ENCODE peak calls at places on chromosomes 2 and 18, in four cellular contexts. C is WTC11, S is K562, R is H1. P is an unnamed sample.

GRCh38 chr2:224260605-224261004 is 141.3 kb downstream of the FAM124B start:
- DNase-seq in C (no peak), S (no peak), R (no peak), P (no peak)

GRCh38 chr18:64693756-64694155 is 544.9 kb upstream of the LINC00305 start:
- DNase-seq in C (no peak), S (no peak), R (no peak), P (no peak)

GRCh38 chr18:23992119-23992940 is 22.2 kb upstream of the TTC39C start:
- DNase-seq in C (no peak), S (no peak), R (no peak), P (peak; percentile 50)

GRCh38 chr2:182372661-182373060 is 54.2 kb downstream of the PDE1A start:
- DNase-seq in C (no peak), S (no peak), R (no peak), P (no peak)

GRCh38 chr18:76458522-76459311 is 36.3 kb downstream of the ZNF516 start:
- DNase-seq in C (no peak), S (no peak), R (peak; percentile 27), P (no peak)

GRCh38 chr2:81481994-81482368 is 1177.4 kb upstream of the LRRTM1 start:
- DNase-seq in C (no peak), S (no peak), R (no peak), P (peak; percentile 3)

GRCh38 chr2:207813221-207813916 is 43.7 kb upstream of the FZD5 start:
- DNase-seq in C (peak; percentile 23), S (peak; percentile 54), R (no peak), P (no peak)

GRCh38 chr2:31387850-31388249 is 26.7 kb downstream of the XDH start:
- DNase-seq in C (no peak), S (no peak), R (no peak), P (no peak)

GRCh38 chr2:238585836-238586821 is 159.4 kb downstream of the ASB1 start:
- DNase-seq in C (no peak), S (no peak), R (no peak), P (no peak)

GRCh38 chr18:62877448-62878221 is 162.3 kb downstream of the PHLPP1 start:
- DNase-seq in C (peak; percentile 33), S (no peak), R (no peak), P (no peak)

GRCh38 chr18:46224181-46224775 is 120.1 kb downstream of the HAUS1 start:
- DNase-seq in C (no peak), S (no peak), R (no peak), P (no peak)

GRCh38 chr2:128372621-128373341 is 54.1 kb upstream of the HS6ST1 start:
- DNase-seq in C (peak; percentile 6), S (no peak), R (no peak), P (no peak)

GRCh38 chr2:197423307-197423706 is 11.5 kb downstream of the SF3B1 start:
- DNase-seq in C (no peak), S (no peak), R (no peak), P (no peak)

GRCh38 chr18:11672846-11673454 is 16.1 kb upstream of the GNAL start:
- DNase-seq in C (no peak), S (no peak), R (peak; percentile 23), P (no peak)

GRCh38 chr2:158773121-158773520 is 22.0 kb upstream of the DAPL1 start:
- DNase-seq in C (no peak), S (no peak), R (no peak), P (no peak)

GRCh38 chr2:197205590-197206215 is 104.9 kb downstream of the ANKRD44 start:
- DNase-seq in C (no peak), S (no peak), R (no peak), P (no peak)

GRCh38 chr2:170966648-170967396 is 37.8 kb downstream of the GORASP2 start:
- DNase-seq in C (peak; percentile 51), S (peak; percentile 47), R (no peak), P (peak; percentile 65)

GRCh38 chr2:111986116-111986900 is 68.8 kb upstream of the TMEM87B start:
- DNase-seq in C (no peak), S (no peak), R (peak; percentile 20), P (no peak)

GRCh38 chr2:157930728-157931127 is 54.6 kb upstream of the ACVR1 start:
- DNase-seq in C (no peak), S (no peak), R (no peak), P (no peak)

GRCh38 chr18:62281684-62282083 is 43.4 kb upstream of the TNFRSF11A start:
- DNase-seq in C (no peak), S (no peak), R (no peak), P (no peak)

GRCh38 chr18:47709556-47709955 is 220.9 kb downstream of the SMAD2 start:
- DNase-seq in C (no peak), S (no peak), R (no peak), P (no peak)

GRCh38 chr2:184507254-184507653 is 91.1 kb upstream of the ZNF804A start:
- DNase-seq in C (no peak), S (no peak), R (no peak), P (no peak)

GRCh38 chr2:113251118-113251517 is 27.6 kb downstream of the PAX8 start:
- DNase-seq in C (no peak), S (peak; percentile 52), R (no peak), P (no peak)

GRCh38 chr2:12554235-12555011 is 162.3 kb upstream of the TRIB2 start:
- DNase-seq in C (no peak), S (no peak), R (no peak), P (no peak)

GRCh38 chr2:170764880-170765261 is 5.3 kb upstream of the ERICH2 start:
- DNase-seq in C (no peak), S (no peak), R (no peak), P (no peak)

GRCh38 chr2:239349448-239350135 is 51.2 kb downstream of the HDAC4 start:
- DNase-seq in C (no peak), S (no peak), R (no peak), P (no peak)

GRCh38 chr2:48306409-48307284 is 223.3 kb upstream of the STON1 start:
- DNase-seq in C (no peak), S (no peak), R (no peak), P (no peak)

GRCh38 chr2:224220581-224221255 is 181.2 kb downstream of the FAM124B start:
- DNase-seq in C (no peak), S (no peak), R (no peak), P (no peak)

GRCh38 chr2:109261906-109262631 is 133.1 kb downstream of the SH3RF3 start:
- DNase-seq in C (no peak), S (no peak), R (no peak), P (no peak)

GRCh38 chr2:206993964-206994363 is 54.6 kb downstream of the CPO start:
- DNase-seq in C (no peak), S (no peak), R (no peak), P (no peak)

GRCh38 chr2:195507447-195508221 is 149.4 kb upstream of the SLC39A10 start:
- DNase-seq in C (no peak), S (no peak), R (no peak), P (no peak)

DNA sequence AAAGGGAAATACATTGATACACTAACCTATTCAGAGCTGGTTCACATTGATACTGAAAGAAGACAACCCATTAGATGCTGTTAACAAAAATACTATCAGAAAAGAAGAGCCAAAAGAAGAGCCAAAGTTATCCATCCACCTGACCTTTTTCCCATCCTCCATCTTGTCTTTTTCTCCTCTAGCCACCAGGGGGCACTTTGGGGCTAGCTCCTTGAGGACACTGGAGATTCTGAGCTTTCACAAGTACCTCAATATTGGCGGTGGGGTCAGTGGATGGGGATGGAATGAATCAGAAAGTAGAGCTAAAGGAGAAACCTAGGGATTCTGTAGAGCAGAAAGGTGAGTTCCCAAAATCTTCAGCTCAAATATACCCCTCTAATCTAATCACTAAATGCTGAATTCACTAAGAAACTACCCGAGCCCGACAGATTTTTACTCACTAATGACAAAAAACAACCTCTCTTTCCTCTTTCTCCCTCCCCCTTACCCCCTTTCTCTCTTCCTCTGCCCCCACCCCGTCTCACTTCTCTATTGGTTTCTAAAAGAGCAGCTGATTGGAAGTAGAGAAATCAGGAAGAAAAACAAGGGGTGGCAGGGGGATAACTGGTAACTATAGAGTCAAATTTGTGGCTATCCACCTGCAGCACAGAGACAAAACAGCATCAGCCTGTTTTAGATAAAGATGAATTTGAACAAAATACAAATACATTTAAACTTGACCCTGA is 203.3 kb downstream of the TCF4 start:
- DNase-seq in C (peak; percentile 65), S (peak; percentile 51), R (peak; percentile 72), P (peak; percentile 15)
- TF ChIP-seq TEAD4 in C (no peak), S (no peak), R (no peak), P (no peak)

GRCh38 chr2:70947556-70948184 is 12.0 kb downstream of the ATP6V1B1 start:
- DNase-seq in C (no peak), S (no peak), R (no peak), P (peak; percentile 7)

GRCh38 chr2:70946832-70947442 is 11.2 kb downstream of the ATP6V1B1 start:
- DNase-seq in C (peak; percentile 81), S (peak; percentile 30), R (peak; percentile 85), P (peak; percentile 71)

GRCh38 chr2:70944291-70944690 is 8.6 kb downstream of the ATP6V1B1 start:
- DNase-seq in C (no peak), S (no peak), R (peak; percentile 41), P (no peak)

GRCh38 chr2:70948350-70949003 is 12.8 kb downstream of the ATP6V1B1 start:
- DNase-seq in C (peak; percentile 85), S (peak; percentile 85), R (peak; percentile 92), P (peak; percentile 87)

DNA sequence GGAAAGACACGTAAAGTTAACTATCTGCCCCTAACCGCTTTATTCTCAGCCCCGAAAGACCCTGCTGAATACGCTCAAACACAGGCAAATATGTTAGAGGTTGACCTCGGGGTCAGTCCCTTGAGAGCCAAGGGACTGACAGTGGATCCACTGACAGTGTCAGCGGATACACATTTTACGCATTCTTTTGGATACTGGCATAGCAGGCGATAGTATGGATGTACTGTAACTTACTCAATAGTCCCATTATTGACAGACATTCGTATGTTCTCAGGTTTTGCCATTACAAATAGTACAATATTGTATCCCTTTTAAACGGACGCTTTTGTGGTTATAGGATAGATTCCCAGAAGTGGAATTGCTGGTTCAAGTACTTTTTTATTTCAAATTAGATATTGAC is 13.4 kb downstream of the ATP6V1B1 start:
- DNase-seq in C (no peak), S (no peak), R (no peak), P (no peak)
- TF ChIP-seq TEAD4 in C (no peak), S (no peak), R (no peak), P (no peak)

GRCh38 chr2:105396254-105397024 is 2.4 kb downstream of the FHL2 start:
- DNase-seq in C (no peak), S (peak; percentile 33), R (no peak), P (no peak)
- TF ChIP-seq TEAD4 in C (no peak), S (no peak), R (no peak), P (peak; percentile 51)

DNA sequence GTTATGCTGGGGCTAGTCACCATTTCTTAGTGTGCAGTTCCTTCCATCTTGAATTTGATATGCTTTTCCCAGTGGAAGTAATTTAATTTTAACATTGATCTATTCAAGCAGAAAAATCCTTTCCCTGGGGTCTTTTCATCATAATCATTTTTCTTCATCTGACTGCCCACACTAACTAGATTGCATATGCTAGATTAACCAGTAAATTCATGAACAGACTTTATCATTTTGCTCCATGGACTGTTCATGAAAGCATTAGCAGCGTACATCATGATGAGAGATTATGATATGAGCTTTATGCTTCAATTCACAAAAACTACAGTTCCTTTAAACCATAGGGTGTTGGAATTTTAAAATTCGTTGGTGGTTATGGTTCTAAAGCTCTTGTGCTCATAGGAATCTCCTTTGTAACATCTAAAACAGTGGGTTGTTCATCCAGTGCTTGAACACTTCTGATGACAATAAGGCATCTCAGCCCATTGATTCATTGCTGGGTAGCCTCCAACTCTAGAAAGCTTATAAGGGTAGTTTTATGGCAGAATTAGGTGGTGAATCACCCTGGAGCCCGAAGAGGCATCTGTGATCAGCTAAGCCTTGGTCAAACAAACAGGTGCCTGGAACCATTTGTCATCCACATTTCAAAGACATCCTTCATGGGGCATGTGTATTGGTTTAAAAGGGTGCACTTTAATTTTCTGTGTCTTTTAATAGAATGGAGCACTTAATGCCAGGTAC is 77.2 kb upstream of the NDUFV2 start:
- DNase-seq in C (no peak), S (no peak), R (no peak), P (no peak)
- TF ChIP-seq TEAD4 in C (no peak), S (no peak), R (no peak), P (no peak)

P was measured in SK-N-SH.